ENCODE peak calls at places on chromosomes 6 and 20, in five cellular contexts. L is NCI-H1092; V is activated CD8-positive, alpha-beta T cell treated with anti-CD3 and anti-CD28 coated beads for 36 hours; A is stimulated activated CD4-positive, alpha-beta T cell treated with anti-CD3 and anti-CD28 coated beads, TNF-alpha, amount 100 ng/mL, for 1 hour; R is CD8-positive, alpha-beta memory T cell. C is an unnamed sample.

GRCh38 chr20:45098096-45098773 is 2.7 kb downstream of the KCNS1 start:
- DNase-seq in L (no peak), V (peak), A (no peak), R (no peak), C (no peak)

GRCh38 chr20:63941282-63942060 is 14.7 kb downstream of the UCKL1 start:
- DNase-seq in L (no peak), V (peak), A (peak), R (peak), C (no peak)

GRCh38 chr20:33005132-33005566 is 916 bp upstream of the SUN5 start:
- DNase-seq in L (no peak), V (peak), A (no peak), R (no peak), C (no peak)

GRCh38 chr6:80003841-80004198 is 629 bp upstream of the TTK start:
- DNase-seq in L (no peak), V (peak), A (no peak), R (peak), C (peak)

GRCh38 chr20:56944546-56944945 is 315.4 kb downstream of the TFAP2C start:
- DNase-seq in L (no peak), V (no peak), A (no peak), R (no peak), C (no peak)

GRCh38 chr20:2698186-2698817 is 5.7 kb downstream of the EBF4 start:
- DNase-seq in L (no peak), V (no peak), A (no peak), R (no peak), C (no peak)

GRCh38 chr6:94478178-94479140 is 1059.1 kb upstream of the EPHA7 start:
- DNase-seq in L (peak), V (no peak), A (no peak), R (no peak), C (no peak)

GRCh38 chr6:89792881-89793280 is 26.7 kb downstream of the MDN1 start:
- DNase-seq in L (peak), V (peak), A (no peak), R (no peak), C (peak)

GRCh38 chr6:73774311-73774766 is 78.3 kb downstream of the CD109 start:
- DNase-seq in L (no peak), V (no peak), A (no peak), R (no peak), C (no peak)

GRCh38 chr6:28390688-28391087 is 8.9 kb downstream of the ZSCAN12 start:
- DNase-seq in L (no peak), V (no peak), A (no peak), R (no peak), C (no peak)

GRCh38 chr6:17200395-17200794 is 80.8 kb upstream of the RBM24 start:
- DNase-seq in L (no peak), V (no peak), A (no peak), R (no peak), C (no peak)

GRCh38 chr6:15023448-15023847 is 222.4 kb upstream of the JARID2 start:
- DNase-seq in L (no peak), V (peak), A (no peak), R (peak), C (no peak)

GRCh38 chr20:49283176-49283702 is 5.4 kb upstream of the ZNFX1 start:
- DNase-seq in L (no peak), V (no peak), A (no peak), R (no peak), C (no peak)

GRCh38 chr6:11265932-11266331 is 33.5 kb upstream of the NEDD9 start:
- DNase-seq in L (no peak), V (no peak), A (no peak), R (no peak), C (no peak)

GRCh38 chr20:4326194-4327065 is 311.1 kb upstream of the RNF24 start:
- DNase-seq in L (no peak), V (no peak), A (no peak), R (no peak), C (no peak)

GRCh38 chr6:31053873-31054272 is 43.6 kb downstream of the MUC22 start:
- DNase-seq in L (peak), V (no peak), A (no peak), R (no peak), C (no peak)

GRCh38 chr6:14729186-14729871 is 516.5 kb upstream of the JARID2 start:
- DNase-seq in L (no peak), V (peak), A (no peak), R (no peak), C (no peak)

GRCh38 chr6:57324538-57324937 is 7.1 kb downstream of the PRIM2 start:
- DNase-seq in L (no peak), V (no peak), A (no peak), R (no peak), C (no peak)

GRCh38 chr20:11375966-11376365 is 541.7 kb upstream of the BTBD3 start:
- DNase-seq in L (no peak), V (no peak), A (no peak), R (no peak), C (no peak)

GRCh38 chr6:443621-444175 is 52.1 kb downstream of the IRF4 start:
- DNase-seq in L (no peak), V (no peak), A (no peak), R (no peak), C (no peak)

GRCh38 chr6:36075656-36076055 is 48.0 kb downstream of the MAPK14 start:
- DNase-seq in L (no peak), V (peak), A (no peak), R (no peak), C (no peak)

GRCh38 chr6:10194816-10195639 is 219.8 kb downstream of the TFAP2A start:
- DNase-seq in L (no peak), V (no peak), A (no peak), R (no peak), C (no peak)